ENCODE peak calls at places on chromosome 2, in nine cellular contexts. O, E, Z, M, B, F, Q, P and K are unnamed samples.

GRCh38 chr2:176083796-176084261 is at the start of gene EVX2:
- DNase-seq in O (no peak), E (no peak), Z (no peak), M (no peak), B (no peak), F (no peak), Q (no peak), P (no peak), K (no peak)

GRCh38 chr2:147223553-147223952 is 621.3 kb upstream of the ACVR2A start:
- DNase-seq in O (no peak), E (no peak), Z (no peak), M (no peak), B (peak), F (no peak), Q (no peak), P (no peak), K (no peak)

GRCh38 chr2:39516347-39517101 is 79.4 kb upstream of the MAP4K3 start:
- DNase-seq in O (peak), E (no peak), Z (no peak), M (no peak), B (peak), F (no peak), Q (no peak), P (peak), K (no peak)

GRCh38 chr2:201955231-201955630 is 78.4 kb upstream of the FZD7 start:
- DNase-seq in O (no peak), E (no peak), Z (no peak), M (no peak), B (no peak), F (no peak), Q (no peak), P (no peak), K (no peak)

GRCh38 chr2:237737196-237737865 is 61.2 kb upstream of the RBM44 start:
- DNase-seq in O (no peak), E (no peak), Z (no peak), M (no peak), B (no peak), F (no peak), Q (no peak), P (no peak), K (no peak)

GRCh38 chr2:212328129-212328528 is 210.5 kb downstream of the ERBB4 start:
- DNase-seq in O (no peak), E (no peak), Z (no peak), M (no peak), B (no peak), F (no peak), Q (no peak), P (no peak), K (no peak)

GRCh38 chr2:188391354-188391753 is 99.7 kb downstream of the GULP1 start:
- DNase-seq in O (no peak), E (no peak), Z (no peak), M (no peak), B (no peak), F (no peak), Q (no peak), P (peak), K (no peak)

GRCh38 chr2:88211005-88211808 is 41.1 kb downstream of the THNSL2 start:
- DNase-seq in O (no peak), E (no peak), Z (no peak), M (peak), B (no peak), F (no peak), Q (no peak), P (no peak), K (no peak)

GRCh38 chr2:217222511-217222910 is 362.6 kb upstream of the TNP1 start:
- DNase-seq in O (no peak), E (no peak), Z (no peak), M (peak), B (no peak), F (no peak), Q (no peak), P (peak), K (peak)

GRCh38 chr2:237486819-237487448 is at the start of gene MLPH:
- DNase-seq in O (no peak), E (no peak), Z (peak), M (no peak), B (peak), F (no peak), Q (peak), P (peak), K (no peak)

GRCh38 chr2:241107384-241107783 is 5.3 kb upstream of the MTERF4 start:
- DNase-seq in O (no peak), E (no peak), Z (no peak), M (no peak), B (no peak), F (no peak), Q (no peak), P (no peak), K (no peak)

GRCh38 chr2:241105641-241106040 is 3.6 kb upstream of the MTERF4 start:
- DNase-seq in O (no peak), E (no peak), Z (no peak), M (no peak), B (no peak), F (no peak), Q (no peak), P (no peak), K (no peak)

GRCh38 chr2:241103176-241103595 is 1.1 kb upstream of the MTERF4 start:
- DNase-seq in O (no peak), E (no peak), Z (no peak), M (no peak), B (no peak), F (no peak), Q (no peak), P (no peak), K (no peak)

GRCh38 chr2:241099246-241099645 is 2.8 kb downstream of the MTERF4 start:
- DNase-seq in O (no peak), E (no peak), Z (no peak), M (no peak), B (no peak), F (no peak), Q (no peak), P (no peak), K (no peak)

GRCh38 chr2:241102239-241102803 is at the start of gene MTERF4:
- DNase-seq in O (peak), E (peak), Z (peak), M (peak), B (peak), F (peak), Q (peak), P (peak), K (peak)
- TF ChIP-seq CTCF in O (no peak), E (no peak), Z (no peak), M (no peak), B (no peak), F (no peak), Q (no peak), P (no peak), K (no peak)

DNA sequence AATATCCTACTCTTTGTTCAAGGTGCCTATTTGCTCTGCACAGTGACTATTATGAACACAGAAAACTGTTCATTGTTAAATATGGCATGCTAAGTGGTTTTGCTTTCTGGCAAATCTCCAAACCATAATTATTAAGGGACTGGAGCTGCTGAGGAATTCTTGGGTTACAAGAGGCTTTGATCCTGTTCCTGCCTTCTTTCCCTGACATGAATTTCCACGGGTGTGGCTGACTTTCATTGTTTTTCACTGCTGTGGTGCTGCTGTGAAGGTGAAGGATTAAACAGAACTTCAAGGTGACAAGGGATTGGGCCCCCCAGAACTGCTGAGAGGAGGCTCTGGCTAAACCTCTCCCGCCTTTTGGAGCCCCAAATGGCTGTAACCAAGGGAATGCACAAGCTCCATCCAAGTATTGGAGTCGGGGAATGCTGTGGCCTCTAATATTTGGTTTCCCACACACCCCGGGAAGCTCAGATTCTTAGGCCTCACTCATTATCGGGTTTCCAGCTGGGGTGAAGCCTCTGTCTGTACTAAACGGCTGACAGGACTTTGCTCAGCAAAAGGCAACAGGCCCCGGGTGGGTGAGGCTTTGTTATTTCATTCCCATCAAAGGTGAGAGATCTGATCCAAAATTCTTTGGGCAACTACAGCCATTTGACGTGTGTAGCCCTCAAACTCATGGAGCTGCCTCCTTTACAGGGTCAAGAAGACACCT is 29.0 kb upstream of the ZFP36L2 start:
- DNase-seq in O (peak), E (no peak), Z (no peak), M (no peak), B (no peak), F (no peak), Q (no peak), P (no peak), K (no peak)
- TF ChIP-seq CTCF in O (no peak), E (no peak), Z (no peak), M (no peak), B (no peak), F (no peak), Q (no peak), P (no peak), K (no peak)

GRCh38 chr2:68244456-68244855 is 7.9 kb downstream of the PPP3R1 start:
- DNase-seq in O (no peak), E (no peak), Z (no peak), M (no peak), B (no peak), F (no peak), Q (no peak), P (no peak), K (no peak)
- TF ChIP-seq CTCF in O (peak), E (no peak), Z (no peak), M (no peak), B (no peak), F (no peak), Q (no peak), P (peak), K (no peak)

GRCh38 chr2:28736034-28736433 is 15.6 kb upstream of the PPP1CB start:
- DNase-seq in O (peak), E (no peak), Z (no peak), M (no peak), B (no peak), F (no peak), Q (no peak), P (no peak), K (no peak)

GRCh38 chr2:28735511-28735910 is 16.1 kb upstream of the PPP1CB start:
- DNase-seq in O (no peak), E (no peak), Z (no peak), M (no peak), B (no peak), F (no peak), Q (no peak), P (no peak), K (no peak)

DNA sequence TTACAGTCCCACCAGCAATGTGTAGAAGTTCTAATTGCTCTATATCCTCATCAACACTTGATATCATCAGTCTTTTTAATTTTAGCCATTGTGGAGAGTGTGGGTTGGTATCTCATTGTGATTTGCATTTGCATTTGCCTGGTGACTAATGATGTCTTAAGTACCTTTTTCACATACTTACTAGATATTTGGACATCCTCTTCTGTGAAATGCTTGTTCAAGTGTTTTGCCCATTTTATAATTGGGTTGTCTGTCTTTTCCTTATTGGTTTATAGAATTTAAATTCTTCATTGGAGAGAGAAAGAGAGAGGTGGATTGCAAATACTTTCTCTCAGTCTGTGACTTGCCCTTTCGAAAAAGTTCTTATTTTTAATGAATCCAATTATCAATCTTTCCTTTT is 14.0 kb upstream of the PPP1CB start:
- DNase-seq in O (no peak), E (no peak), Z (no peak), M (no peak), B (no peak), F (no peak), Q (no peak), P (no peak), K (no peak)
- TF ChIP-seq CTCF in O (no peak), E (no peak), Z (no peak), M (no peak), B (no peak), F (no peak), Q (no peak), P (no peak), K (no peak)

GRCh38 chr2:100140582-100140981 is 1.8 kb downstream of the AFF3 start:
- DNase-seq in O (no peak), E (no peak), Z (no peak), M (no peak), B (no peak), F (no peak), Q (no peak), P (no peak), K (no peak)

GRCh38 chr2:100145893-100146753 is 3.7 kb upstream of the AFF3 start:
- DNase-seq in O (no peak), E (no peak), Z (no peak), M (no peak), B (no peak), F (no peak), Q (no peak), P (no peak), K (no peak)

GRCh38 chr2:100139114-100139513 is 3.3 kb downstream of the AFF3 start:
- DNase-seq in O (no peak), E (no peak), Z (no peak), M (no peak), B (no peak), F (no peak), Q (no peak), P (no peak), K (no peak)

GRCh38 chr2:100141906-100142305 is 484 bp downstream of the AFF3 start:
- DNase-seq in O (no peak), E (no peak), Z (no peak), M (no peak), B (no peak), F (no peak), Q (no peak), P (no peak), K (no peak)

GRCh38 chr2:100142393-100142792 is at the start of gene AFF3:
- DNase-seq in O (no peak), E (no peak), Z (no peak), M (peak), B (no peak), F (no peak), Q (no peak), P (no peak), K (peak)
- TF ChIP-seq CTCF in O (no peak), E (no peak), Z (no peak), M (no peak), B (no peak), F (no peak), Q (no peak), P (no peak), K (no peak)